ENCODE peak calls at places on chromosome 20, in four cellular contexts. H, F, T and Y are unnamed samples.

GRCh38 chr20:62839261-62839660 is 22.4 kb downstream of the TCFL5 start:
- DNase-seq in F (no peak), H (no peak), T (no peak), Y (peak; percentile 13)

GRCh38 chr20:54113553-54113952 is 43.2 kb upstream of the BCAS1 start:
- DNase-seq in H (no peak), F (no peak), T (no peak), Y (no peak)

GRCh38 chr20:54843891-54844290 is 368.5 kb downstream of the DOK5 start:
- DNase-seq in F (no peak), T (no peak), H (no peak), Y (no peak)

GRCh38 chr20:44646641-44647274 is 4.7 kb downstream of the ADA start:
- DNase-seq in H (peak; percentile 52), F (peak; percentile 76), T (no peak), Y (no peak)

GRCh38 chr20:19918965-19919329 is 98.2 kb upstream of the NAA20 start:
- DNase-seq in H (peak; percentile 94), T (no peak), F (no peak), Y (no peak)

GRCh38 chr20:32476684-32477593 is 108.2 kb downstream of the NOL4L start:
- DNase-seq in T (no peak), H (no peak), F (no peak), Y (no peak)

GRCh38 chr20:50874758-50875665 is 56.2 kb downstream of the ADNP start:
- DNase-seq in F (no peak), H (no peak), T (no peak), Y (no peak)

GRCh38 chr20:1813674-1814635 is 81.3 kb upstream of the SIRPA start:
- DNase-seq in F (no peak), T (no peak), H (no peak), Y (no peak)

GRCh38 chr20:18621004-18621403 is 33.1 kb downstream of the DTD1 start:
- DNase-seq in H (no peak), T (no peak), F (no peak), Y (no peak)

GRCh38 chr20:1451092-1451491 is 15.6 kb downstream of the NSFL1C start:
- DNase-seq in F (no peak), T (no peak), H (no peak), Y (no peak)

GRCh38 chr20:50930139-50931047 is 844 bp downstream of the ADNP start:
- DNase-seq in F (peak; percentile 47), T (no peak), H (peak; percentile 36), Y (peak; percentile 12)

GRCh38 chr20:9439806-9440205 is 74.6 kb upstream of the LAMP5 start:
- DNase-seq in H (no peak), F (no peak), T (no peak), Y (no peak)

GRCh38 chr20:37275125-37275524 is 13.5 kb upstream of the GHRH start:
- DNase-seq in F (peak; percentile 42), T (no peak), H (no peak), Y (no peak)

GRCh38 chr20:54112221-54112884 is 42.0 kb upstream of the BCAS1 start:
- DNase-seq in H (no peak), T (no peak), F (no peak), Y (no peak)

GRCh38 chr20:36644032-36644712 is 1.8 kb downstream of the SLA2 start:
- DNase-seq in H (no peak), F (peak; percentile 21), T (no peak), Y (no peak)

GRCh38 chr20:19275038-19275629 is 62.7 kb downstream of the SLC24A3 start:
- DNase-seq in H (no peak), T (no peak), F (no peak), Y (no peak)